ENCODE peak calls at places on chromosome 17, in five cellular contexts. X is A549, U is K562, V is H1, O is HepG2. A is an unnamed sample.

GRCh38 chr17:69141802-69142472 is at the start of gene ABCA6:
- DNase-seq in X (no peak), U (no peak), V (no peak), O (no peak), A (no peak)

GRCh38 chr17:73643012-73643845 is 1.0 kb downstream of the SDK2 start:
- DNase-seq in X (peak), U (no peak), V (no peak), O (no peak), A (no peak)

GRCh38 chr17:33521784-33522183 is 228.7 kb upstream of the ASIC2 start:
- DNase-seq in X (peak), U (peak), V (no peak), O (no peak), A (no peak)

GRCh38 chr17:19003966-19004600 is 481 bp downstream of the FAM83G start:
- DNase-seq in X (peak), U (peak), V (no peak), O (peak), A (peak)

GRCh38 chr17:49995055-49995738 is at the start of gene DLX3:
- DNase-seq in X (peak), U (no peak), V (peak), O (no peak), A (peak)

GRCh38 chr17:21573961-21574610 is 118.2 kb upstream of the KCNJ18 start:
- DNase-seq in X (no peak), U (no peak), V (no peak), O (no peak), A (peak)

GRCh38 chr17:15934866-15935265 is 10.1 kb upstream of the ADORA2B start:
- DNase-seq in X (no peak), U (no peak), V (no peak), O (no peak), A (no peak)

GRCh38 chr17:15516150-15516549 is 47.1 kb downstream of the TVP23C start:
- DNase-seq in X (no peak), U (no peak), V (no peak), O (no peak), A (peak)

GRCh38 chr17:71111945-71112344 is 942.6 kb downstream of the KCNJ2 start:
- DNase-seq in X (no peak), U (no peak), V (no peak), O (no peak), A (no peak)

GRCh38 chr17:63293310-63293709 is 152.8 kb downstream of the CYB561 start:
- DNase-seq in X (no peak), U (no peak), V (no peak), O (no peak), A (peak)

GRCh38 chr17:20315321-20315720 is 152.0 kb downstream of the LGALS9B start:
- DNase-seq in X (no peak), U (no peak), V (no peak), O (no peak), A (no peak)

GRCh38 chr17:29115906-29116651 is 64.1 kb downstream of the MYO18A start:
- DNase-seq in X (peak), U (peak), V (peak), O (peak), A (peak)

GRCh38 chr17:68981288-68981687 is 26.1 kb upstream of the ABCA8 start:
- DNase-seq in X (no peak), U (no peak), V (no peak), O (peak), A (peak)

GRCh38 chr17:82320956-82321927 is 3.8 kb upstream of the CD7 start:
- DNase-seq in X (peak), U (peak), V (no peak), O (no peak), A (no peak)

GRCh38 chr17:32330142-32330541 is 11.8 kb downstream of the C17orf75 start:
- DNase-seq in X (no peak), U (no peak), V (no peak), O (no peak), A (no peak)

GRCh38 chr17:8188408-8188839 is 1.6 kb downstream of the BORCS6 start:
- DNase-seq in X (no peak), U (no peak), V (no peak), O (no peak), A (no peak)

GRCh38 chr17:81902023-81902652 is at the start of gene NPB:
- DNase-seq in X (no peak), U (peak), V (no peak), O (no peak), A (no peak)

GRCh38 chr17:4518901-4519300 is 20.2 kb downstream of the SPNS2 start:
- DNase-seq in X (no peak), U (no peak), V (no peak), O (no peak), A (no peak)

GRCh38 chr17:80859004-80859941 is 132.4 kb upstream of the CHMP6 start:
- DNase-seq in X (no peak), U (no peak), V (peak), O (no peak), A (peak)

GRCh38 chr17:21678451-21679081 is 13.8 kb upstream of the KCNJ18 start:
- DNase-seq in X (no peak), U (peak), V (no peak), O (no peak), A (no peak)

GRCh38 chr17:6716736-6717135 is 3.6 kb upstream of the SLC13A5 start:
- DNase-seq in X (no peak), U (no peak), V (no peak), O (peak), A (no peak)

GRCh38 chr17:22707626-22708025 is 1015.3 kb downstream of the KCNJ18 start:
- DNase-seq in X (no peak), U (no peak), V (no peak), O (no peak), A (no peak)

GRCh38 chr17:33433581-33433980 is 140.5 kb upstream of the ASIC2 start:
- DNase-seq in X (no peak), U (no peak), V (no peak), O (no peak), A (no peak)

GRCh38 chr17:79029327-79030009 is 5.5 kb downstream of the C1QTNF1 start:
- DNase-seq in X (no peak), U (no peak), V (no peak), O (no peak), A (no peak)

GRCh38 chr17:79026345-79027273 is 2.6 kb downstream of the C1QTNF1 start:
- DNase-seq in X (peak), U (no peak), V (no peak), O (peak), A (peak)

GRCh38 chr17:79027925-79028491 is 4.0 kb downstream of the C1QTNF1 start:
- DNase-seq in X (no peak), U (no peak), V (no peak), O (no peak), A (no peak)

GRCh38 chr17:79028496-79029326 is 4.7 kb downstream of the C1QTNF1 start:
- DNase-seq in X (no peak), U (no peak), V (no peak), O (peak), A (no peak)

DNA sequence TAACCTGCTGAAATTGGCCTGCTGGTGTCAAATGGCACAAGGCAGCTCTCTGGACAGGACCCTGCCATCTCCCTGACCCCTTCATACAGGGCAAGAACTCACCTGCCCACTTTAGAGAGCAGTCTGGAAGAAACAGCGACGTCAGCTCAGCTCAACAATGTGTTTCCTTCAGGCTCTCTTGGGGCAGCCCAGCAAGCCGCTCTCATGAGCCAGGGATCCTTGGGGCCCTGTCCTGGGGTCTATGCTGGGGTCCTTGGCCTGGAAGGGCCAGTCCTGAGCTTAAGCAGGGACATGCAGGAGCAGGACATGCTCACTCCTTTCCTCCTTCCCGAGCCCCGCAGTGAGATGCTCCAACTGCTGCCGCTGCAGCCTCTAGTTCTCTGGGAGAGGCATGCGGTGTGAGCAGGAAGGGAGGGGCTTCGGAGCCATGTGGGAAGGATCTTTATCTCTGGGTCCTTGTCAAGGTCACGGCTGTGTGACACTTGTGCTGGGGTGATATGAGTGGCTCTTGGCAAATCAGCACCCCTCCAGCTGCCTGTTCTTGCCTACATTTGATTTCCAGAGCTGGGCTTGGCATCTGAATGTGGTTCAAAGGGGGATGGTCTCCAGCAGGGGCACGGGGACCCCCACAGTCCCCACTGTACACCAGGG is 3.4 kb downstream of the C1QTNF1 start:
- DNase-seq in X (no peak), U (peak), V (no peak), O (peak), A (no peak)
- TF ChIP-seq MAFK in X (no peak), U (no peak), V (no peak), O (no peak), A (no peak)

GRCh38 chr17:17400566-17401184 is 76.1 kb upstream of the MED9 start:
- DNase-seq in X (no peak), U (no peak), V (no peak), O (no peak), A (no peak)

GRCh38 chr17:17403899-17404576 is 72.8 kb upstream of the MED9 start:
- DNase-seq in X (no peak), U (no peak), V (no peak), O (no peak), A (no peak)

GRCh38 chr17:17400070-17400469 is 76.7 kb upstream of the MED9 start:
- DNase-seq in X (no peak), U (no peak), V (no peak), O (no peak), A (no peak)

GRCh38 chr17:17401271-17401781 is 75.5 kb upstream of the MED9 start:
- DNase-seq in X (peak), U (peak), V (peak), O (peak), A (no peak)

DNA sequence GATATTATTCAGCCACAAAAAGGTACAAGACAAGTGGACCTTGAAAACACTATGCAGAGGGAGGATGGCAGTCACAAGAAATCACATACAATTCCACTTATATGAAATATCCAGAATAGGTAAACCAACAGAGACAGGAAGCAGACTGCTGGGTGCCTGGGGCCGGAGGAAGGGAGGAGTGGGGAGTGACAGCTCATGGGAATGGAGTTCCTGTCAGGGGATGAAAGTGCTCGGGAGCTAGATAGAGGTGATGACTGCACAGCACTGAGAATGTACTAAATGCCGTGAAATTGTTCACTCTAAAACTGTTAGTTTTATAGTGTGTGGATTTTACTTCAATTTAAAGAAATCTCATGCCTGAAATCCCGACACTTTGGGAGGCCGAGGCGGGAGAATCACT is 74.2 kb upstream of the MED9 start:
- DNase-seq in X (no peak), U (no peak), V (no peak), O (peak), A (peak)
- H3K4me2 ChIP-seq in X (no peak), U (no peak), V (no peak), O (no peak), A (no peak)

GRCh38 chr17:40545660-40546059 is 19.6 kb downstream of the CCR7 start:
- DNase-seq in X (no peak), U (no peak), V (no peak), O (no peak), A (no peak)
- TF ChIP-seq MAFK in X (no peak), U (no peak), V (no peak), O (no peak), A (no peak)

GRCh38 chr17:78471635-78472034 is 93.2 kb downstream of the PGS1 start:
- DNase-seq in X (no peak), U (no peak), V (no peak), O (no peak), A (no peak)

GRCh38 chr17:78469443-78469842 is 91.0 kb downstream of the PGS1 start:
- DNase-seq in X (no peak), U (no peak), V (no peak), O (no peak), A (no peak)

GRCh38 chr17:78473951-78474630 is 95.6 kb downstream of the PGS1 start:
- DNase-seq in X (no peak), U (no peak), V (no peak), O (no peak), A (peak)

GRCh38 chr17:78474631-78475146 is 96.2 kb downstream of the PGS1 start:
- DNase-seq in X (no peak), U (no peak), V (no peak), O (no peak), A (no peak)

DNA sequence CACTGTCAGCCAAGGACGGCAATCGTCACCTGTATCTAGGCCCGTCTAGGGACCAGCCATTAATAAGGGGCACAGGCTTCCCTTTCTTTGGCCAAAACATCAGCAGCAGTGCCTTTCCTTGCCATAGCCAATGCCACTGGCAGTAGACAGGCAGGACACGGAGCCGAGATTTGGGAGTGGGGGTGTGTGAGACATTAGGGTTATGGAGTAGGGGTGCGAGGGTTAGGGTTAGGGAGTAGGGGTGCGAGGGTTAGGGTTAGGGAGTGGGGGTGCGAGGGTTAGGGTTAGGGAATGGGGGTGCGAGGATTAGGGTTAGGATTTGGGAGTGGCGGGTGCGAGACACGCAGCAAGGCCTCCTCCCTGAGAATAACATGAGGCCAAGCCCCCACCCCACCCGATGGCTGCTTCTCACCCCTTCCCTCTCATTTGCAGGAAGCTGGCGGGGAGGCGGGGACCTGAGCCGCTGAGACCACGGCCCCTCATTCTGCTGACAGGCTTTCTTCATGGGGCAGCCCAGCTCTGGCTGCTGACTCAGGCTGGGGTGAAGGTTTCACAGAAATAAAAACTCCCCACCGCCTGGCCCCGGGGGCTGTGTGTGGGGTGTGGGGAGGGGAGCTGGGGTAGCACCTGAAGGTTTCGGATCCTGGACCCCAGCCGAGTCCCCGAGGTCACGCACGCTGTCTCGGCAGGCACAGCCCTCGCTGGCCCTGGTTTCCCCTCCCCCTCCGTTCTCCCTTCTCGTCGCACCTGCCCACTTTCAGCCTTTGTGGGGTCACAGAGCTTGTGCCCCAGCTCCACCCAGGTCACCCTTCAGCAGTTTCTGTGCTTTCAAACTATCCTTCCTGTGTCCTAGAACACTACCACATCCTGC is 93.8 kb downstream of the PGS1 start:
- DNase-seq in X (no peak), U (no peak), V (no peak), O (no peak), A (no peak)
- H3K4me2 ChIP-seq in X (no peak), U (no peak), V (no peak), O (no peak), A (no peak)

GRCh38 chr17:17104494-17104893 is 62.2 kb downstream of the MPRIP start:
- DNase-seq in X (no peak), U (no peak), V (no peak), O (no peak), A (no peak)
- TF ChIP-seq MAFK in X (no peak), U (no peak), V (no peak), O (no peak), A (no peak)

GRCh38 chr17:2174048-2174447 is 119.1 kb downstream of the HIC1 start:
- DNase-seq in X (no peak), U (no peak), V (no peak), O (no peak), A (peak)

GRCh38 chr17:2175294-2175628 is 120.4 kb downstream of the HIC1 start:
- DNase-seq in X (no peak), U (no peak), V (no peak), O (no peak), A (no peak)

GRCh38 chr17:2176484-2177175 is 121.7 kb downstream of the HIC1 start:
- DNase-seq in X (no peak), U (no peak), V (no peak), O (no peak), A (no peak)

GRCh38 chr17:2173005-2173404 is 118.1 kb downstream of the HIC1 start:
- DNase-seq in X (no peak), U (no peak), V (no peak), O (no peak), A (peak)

GRCh38 chr17:2174471-2175293 is 119.8 kb downstream of the HIC1 start:
- DNase-seq in X (no peak), U (no peak), V (no peak), O (peak), A (peak)
- H3K4me2 ChIP-seq in X (peak), U (no peak), V (no peak), O (peak), A (peak)

GRCh38 chr17:31321481-31321880 is at the start of gene EVI2A:
- DNase-seq in X (no peak), U (no peak), V (no peak), O (no peak), A (peak)
- TF ChIP-seq MAFK in X (no peak), U (no peak), V (no peak), O (no peak), A (no peak)

GRCh38 chr17:45992904-45993303 is 6.1 kb upstream of the STH start:
- DNase-seq in X (no peak), U (no peak), V (no peak), O (no peak), A (no peak)
- H3K4me2 ChIP-seq in X (no peak), U (no peak), V (no peak), O (no peak), A (no peak)

GRCh38 chr17:37834168-37834567 is 89.3 kb upstream of the HNF1B start:
- DNase-seq in X (no peak), U (no peak), V (no peak), O (no peak), A (no peak)
- TF ChIP-seq MAFK in X (no peak), U (no peak), V (no peak), O (no peak), A (no peak)